ENCODE peak calls at places on chromosomes 6 and 20, in ten cellular contexts. O is lung, G is adrenal gland, J is left lung, N is astrocyte of the spinal cord, D is heart left ventricle, K is choroid plexus epithelial cell, T is progenitor cell of endocrine pancreas, P is prostate gland, F is mesothelial cell of epicardium. Y is an unnamed sample.
A peak's percentile ranks its signal among the peaks of the same experiment; 100 is the strongest.

GRCh38 chr20:1940581-1940980 is 45.4 kb downstream of the SIRPA start:
- DNase-seq in O (no peak), G (no peak), J (no peak), N (no peak), D (no peak), K (no peak), T (no peak), P (no peak), F (no peak), Y (no peak)

GRCh38 chr6:25637211-25637610 is 14.8 kb upstream of the SCGN start:
- DNase-seq in O (no peak), G (no peak), J (no peak), N (no peak), D (no peak), K (no peak), T (no peak), P (no peak), F (no peak), Y (no peak)

GRCh38 chr6:15752820-15753219 is 90.0 kb upstream of the DTNBP1 start:
- DNase-seq in O (no peak), G (no peak), J (no peak), N (no peak), D (no peak), K (no peak), T (no peak), P (no peak), F (no peak), Y (no peak)

GRCh38 chr6:158894192-158894591 is 75.0 kb upstream of the EZR start:
- DNase-seq in O (no peak), G (no peak), J (no peak), N (peak; percentile 81), D (no peak), K (peak; percentile 92), T (no peak), P (no peak), F (no peak), Y (no peak)

GRCh38 chr20:33552519-33552918 is 62.6 kb downstream of the CBFA2T2 start:
- DNase-seq in O (no peak), G (no peak), J (no peak), N (no peak), D (no peak), K (no peak), T (no peak), P (no peak), F (no peak), Y (no peak)

GRCh38 chr6:110551088-110551487 is 74.7 kb upstream of the SLC22A16 start:
- DNase-seq in O (no peak), G (no peak), J (no peak), N (no peak), D (no peak), K (no peak), T (no peak), P (no peak), F (no peak), Y (no peak)

GRCh38 chr6:100657678-100658330 is 193.1 kb upstream of the SIM1 start:
- DNase-seq in O (no peak), G (no peak), J (no peak), N (peak; percentile 14), D (no peak), K (peak; percentile 51), T (no peak), P (no peak), F (no peak), Y (no peak)

GRCh38 chr6:106223300-106223930 is 102.1 kb downstream of the ATG5 start:
- DNase-seq in O (peak; percentile 44), G (peak; percentile 75), J (peak; percentile 41), N (peak; percentile 85), D (peak; percentile 35), K (peak; percentile 90), T (peak; percentile 17), P (peak; percentile 21), F (peak; percentile 51), Y (no peak)

GRCh38 chr6:251920-252319 is 40.4 kb upstream of the DUSP22 start:
- DNase-seq in O (no peak), G (no peak), J (no peak), N (no peak), D (no peak), K (no peak), T (no peak), P (no peak), F (no peak), Y (no peak)

GRCh38 chr6:3696525-3696924 is 55.0 kb downstream of the PXDC1 start:
- DNase-seq in O (no peak), G (no peak), J (no peak), N (peak; percentile 58), D (no peak), K (peak; percentile 83), T (no peak), P (no peak), F (no peak), Y (no peak)

GRCh38 chr20:32986331-32986966 is 17.8 kb downstream of the SUN5 start:
- DNase-seq in O (no peak), G (no peak), J (no peak), N (no peak), D (peak; percentile 17), K (no peak), T (no peak), P (no peak), F (no peak), Y (peak; percentile 84)

GRCh38 chr6:28719275-28719940 is 193.7 kb downstream of the GPX5 start:
- DNase-seq in O (no peak), G (no peak), J (no peak), N (no peak), D (no peak), K (peak; percentile 32), T (no peak), P (no peak), F (no peak), Y (no peak)

GRCh38 chr20:45238139-45238538 is 16.2 kb downstream of the SLPI start:
- DNase-seq in O (no peak), G (no peak), J (no peak), N (no peak), D (no peak), K (no peak), T (no peak), P (no peak), F (no peak), Y (no peak)
- TF ChIP-seq CTCF in O (no peak), G (no peak), J (no peak), N (no peak), D (no peak), K (no peak), T (no peak), P (no peak), F (no peak), Y (no peak)

GRCh38 chr6:12735786-12736185 is 19.2 kb downstream of the PHACTR1 start:
- DNase-seq in O (no peak), G (no peak), J (no peak), N (no peak), D (no peak), K (no peak), T (no peak), P (no peak), F (no peak), Y (no peak)
- TF ChIP-seq CTCF in O (no peak), G (no peak), J (no peak), N (no peak), D (no peak), K (no peak), T (no peak), P (no peak), F (no peak), Y (no peak)

GRCh38 chr20:8522191-8522590 is 390.1 kb downstream of the PLCB1 start:
- DNase-seq in O (no peak), G (no peak), J (no peak), N (no peak), D (no peak), K (no peak), T (no peak), P (no peak), F (no peak), Y (no peak)

GRCh38 chr20:8519887-8520286 is 387.8 kb downstream of the PLCB1 start:
- DNase-seq in O (no peak), G (no peak), J (no peak), N (no peak), D (no peak), K (no peak), T (no peak), P (no peak), F (no peak), Y (no peak)

GRCh38 chr20:8527998-8528397 is 395.9 kb downstream of the PLCB1 start:
- DNase-seq in O (no peak), G (no peak), J (no peak), N (peak; percentile 83), D (no peak), K (peak; percentile 75), T (no peak), P (no peak), F (no peak), Y (no peak)

GRCh38 chr20:8524716-8525343 is 392.8 kb downstream of the PLCB1 start:
- DNase-seq in O (no peak), G (no peak), J (no peak), N (no peak), D (no peak), K (no peak), T (no peak), P (no peak), F (no peak), Y (no peak)

GRCh38 chr20:8523684-8524083 is 391.6 kb downstream of the PLCB1 start:
- DNase-seq in O (no peak), G (no peak), J (no peak), N (no peak), D (no peak), K (peak; percentile 23), T (no peak), P (no peak), F (no peak), Y (no peak)
- TF ChIP-seq CTCF in O (no peak), G (no peak), J (no peak), N (no peak), D (no peak), K (peak; percentile 42), T (no peak), P (no peak), F (no peak), Y (peak; percentile 58)

GRCh38 chr6:120735641-120736040 is 598.6 kb downstream of the TBC1D32 start:
- DNase-seq in O (no peak), G (no peak), J (no peak), N (peak; percentile 13), D (no peak), K (peak; percentile 5), T (no peak), P (no peak), F (no peak), Y (no peak)
- TF ChIP-seq CTCF in O (no peak), G (no peak), J (no peak), N (no peak), D (no peak), K (no peak), T (no peak), P (no peak), F (no peak), Y (no peak)

Y was measured in chondrocyte.